ENCODE peak calls at places on chromosome 16, in five cellular contexts. O, B, S, P and U are unnamed samples.

GRCh38 chr16:24976061-24976779 is 38.9 kb downstream of the ARHGAP17 start:
- DNase-seq in S (no peak), B (no peak), P (no peak), O (no peak), U (no peak)

GRCh38 chr16:87829988-87830672 is 39.2 kb downstream of the SLC7A5 start:
- DNase-seq in P (no peak), B (no peak), S (no peak), O (no peak), U (no peak)

GRCh38 chr16:48597563-48598392 is 12.2 kb downstream of the N4BP1 start:
- DNase-seq in P (no peak), S (no peak), B (no peak), O (no peak), U (no peak)

GRCh38 chr16:70689970-70690905 is 4.4 kb upstream of the MTSS2 start:
- DNase-seq in P (no peak), B (no peak), O (no peak), S (no peak), U (no peak)

GRCh38 chr16:86401119-86401518 is 109.2 kb upstream of the FOXF1 start:
- DNase-seq in B (no peak), P (no peak), S (no peak), O (no peak), U (no peak)

GRCh38 chr16:66894948-66895696 is 14.8 kb downstream of the PDP2 start:
- DNase-seq in O (no peak), B (peak; percentile 51), P (peak; percentile 36), S (peak; percentile 87), U (peak; percentile 82)

GRCh38 chr16:77588389-77588788 is 133.9 kb upstream of the NUDT7 start:
- DNase-seq in S (no peak), O (no peak), B (no peak), P (no peak), U (no peak)

GRCh38 chr16:17519041-17519440 is 48.3 kb upstream of the XYLT1 start:
- DNase-seq in O (no peak), S (no peak), P (no peak), B (no peak), U (no peak)

GRCh38 chr16:50335198-50335958 is 33.4 kb downstream of the BRD7 start:
- DNase-seq in S (no peak), B (no peak), O (no peak), P (no peak), U (no peak)

GRCh38 chr16:52069866-52070265 is 477.1 kb downstream of the TOX3 start:
- DNase-seq in P (no peak), O (no peak), B (no peak), S (peak; percentile 71), U (peak; percentile 3)

GRCh38 chr16:10992797-10993196 is 48.4 kb downstream of the CLEC16A start:
- DNase-seq in O (no peak), P (no peak), B (no peak), S (no peak), U (peak; percentile 66)

GRCh38 chr16:29804455-29805231 is 1.7 kb upstream of the MAZ start:
- DNase-seq in O (no peak), P (no peak), S (no peak), B (peak; percentile 45), U (peak; percentile 86)

GRCh38 chr16:67226295-67226803 is 581 bp upstream of the TMEM208 start:
- DNase-seq in O (no peak), S (no peak), B (no peak), P (no peak), U (no peak)

GRCh38 chr16:78034530-78034929 is 12.2 kb downstream of the CLEC3A start:
- DNase-seq in S (no peak), O (no peak), B (no peak), P (no peak), U (no peak)

GRCh38 chr16:9836118-9836736 is 346.0 kb downstream of the GRIN2A start:
- DNase-seq in P (no peak), B (peak; percentile 14), O (no peak), S (peak; percentile 62), U (no peak)

GRCh38 chr16:30786115-30786935 is 680 bp downstream of the ZNF629 start:
- DNase-seq in P (no peak), B (no peak), O (no peak), S (peak; percentile 88), U (peak; percentile 94)

GRCh38 chr16:88013091-88013609 is 61.9 kb downstream of the BANP start:
- DNase-seq in P (no peak), S (no peak), B (no peak), O (no peak), U (no peak)

GRCh38 chr16:82874672-82875071 is 247.9 kb downstream of the CDH13 start:
- DNase-seq in O (no peak), P (no peak), S (no peak), B (no peak), U (no peak)

GRCh38 chr16:87063543-87063942 is 253.6 kb downstream of the C16orf95 start:
- DNase-seq in S (no peak), B (no peak), P (no peak), O (no peak), U (no peak)

GRCh38 chr16:87945351-87946042 is 5.7 kb upstream of the BANP start:
- DNase-seq in O (no peak), S (peak; percentile 91), P (no peak), B (peak; percentile 88), U (peak; percentile 73)

GRCh38 chr16:86911311-86911999 is 333.1 kb downstream of the FOXL1 start:
- DNase-seq in S (no peak), O (no peak), P (no peak), B (no peak), U (no peak)

GRCh38 chr16:88826070-88826840 is 14.5 kb upstream of the APRT start:
- DNase-seq in P (no peak), O (no peak), S (no peak), B (no peak), U (no peak)

GRCh38 chr16:67481561-67482259 is 753 bp upstream of the ATP6V0D1 start:
- DNase-seq in B (peak; percentile 60), S (peak; percentile 48), P (no peak), O (no peak), U (peak; percentile 37)

GRCh38 chr16:4414187-4414909 is 2.0 kb downstream of the CORO7 start:
- DNase-seq in P (peak; percentile 69), B (no peak), S (no peak), O (peak; percentile 98), U (no peak)

GRCh38 chr16:51391798-51392511 is 240.9 kb upstream of the SALL1 start:
- DNase-seq in P (no peak), O (no peak), B (no peak), S (no peak), U (peak; percentile 67)

GRCh38 chr16:21610006-21610544 is 10.7 kb downstream of the METTL9 start:
- DNase-seq in P (no peak), B (no peak), O (no peak), S (no peak), U (no peak)
- H3K4me3 ChIP-seq in P (no peak overlapping the region), B (no peak overlapping the region), O (no peak overlapping the region), S (no peak overlapping the region), U (no peak overlapping the region)

GRCh38 chr16:7508656-7509055 is 176.0 kb downstream of the RBFOX1 start:
- DNase-seq in S (no peak), B (no peak), P (no peak), O (no peak), U (peak; percentile 43)
- H3K36me3 ChIP-seq in S (no peaks in the 10 kb centered on the region), B (no peaks in the 10 kb centered on the region), P (no peaks in the 10 kb centered on the region), O (no peaks in the 10 kb centered on the region), U (no peaks in the 10 kb centered on the region)

DNA sequence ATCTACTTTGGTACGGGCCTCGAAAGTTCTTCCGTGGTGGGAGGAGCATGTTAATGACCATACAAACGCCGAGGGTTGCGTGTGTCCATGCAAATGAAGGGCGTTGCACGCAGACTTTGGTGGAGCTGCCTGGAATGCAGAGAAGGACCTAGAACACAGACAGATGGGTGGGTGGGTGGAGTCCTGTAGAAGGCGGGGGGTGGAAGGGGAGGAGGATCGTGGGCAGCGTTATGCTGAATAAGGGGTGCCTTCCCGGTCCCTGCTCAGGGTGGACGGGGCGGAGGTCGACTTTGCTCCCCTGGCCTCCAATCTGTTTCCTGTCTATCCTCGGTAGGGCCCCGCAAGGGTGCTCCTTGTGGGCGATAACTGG is 795 bp upstream of the PAQR4 start:
- DNase-seq in B (no peak), S (no peak), O (no peak), P (no peak), U (peak; percentile 70)
- H3K27me3 ChIP-seq in B (no peaks in the 10 kb centered on the region), S (peaks cover 24% of the 10 kb centered on the region), O (no peaks in the 10 kb centered on the region), P (peaks cover 33% of the 10 kb centered on the region), U (peaks cover 4% of the 10 kb centered on the region)

GRCh38 chr16:1745181-1745899 is 26.0 kb downstream of the NME3 start:
- DNase-seq in O (no peak), S (no peak), P (no peak), B (no peak), U (no peak)
- H3K4me3 ChIP-seq in O (no peak overlapping the region), S (no peak overlapping the region), P (no peak overlapping the region), B (no peak overlapping the region), U (no peak overlapping the region)

GRCh38 chr16:89931964-89932363 is 8.8 kb downstream of the TUBB3 start:
- DNase-seq in P (no peak), O (no peak), B (no peak), S (no peak), U (no peak)
- H3K36me3 ChIP-seq in P (no peaks in the 10 kb centered on the region), O (no peaks in the 10 kb centered on the region), B (no peaks in the 10 kb centered on the region), S (no peaks in the 10 kb centered on the region), U (peaks cover 10% of the 10 kb centered on the region)

GRCh38 chr16:15856217-15856616 is 611 bp downstream of the MYH11 start:
- DNase-seq in O (no peak), P (no peak), B (no peak), S (no peak), U (no peak)

GRCh38 chr16:15854061-15854460 is 2.8 kb downstream of the MYH11 start:
- DNase-seq in S (no peak), B (no peak), O (no peak), P (no peak), U (no peak)

GRCh38 chr16:15856901-15857778 is at the start of gene MYH11:
- DNase-seq in B (no peak), P (no peak), S (no peak), O (no peak), U (peak; percentile 87)

GRCh38 chr16:15854906-15855703 is 1.7 kb downstream of the MYH11 start:
- DNase-seq in O (no peak), S (no peak), P (no peak), B (no peak), U (no peak)

DNA sequence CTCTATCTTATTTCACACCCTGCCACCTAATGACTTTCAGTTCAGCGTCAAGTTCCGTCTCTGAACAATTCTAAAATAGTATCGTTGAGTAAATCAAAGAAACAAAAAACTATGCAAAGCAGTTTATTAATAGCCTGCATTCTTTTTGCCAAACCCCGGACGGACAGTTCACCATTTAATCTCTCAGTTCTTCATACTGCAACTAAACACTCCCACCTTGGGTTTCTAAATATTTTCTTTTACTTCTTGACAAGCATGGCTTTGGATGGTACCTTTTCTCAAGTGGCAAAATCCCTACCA is 1.2 kb downstream of the MYH11 start:
- DNase-seq in B (no peak), P (no peak), S (no peak), O (no peak), U (no peak)
- H3K27me3 ChIP-seq in B (no peaks in the 10 kb centered on the region), P (peaks cover 6% of the 10 kb centered on the region), S (peaks cover 63% of the 10 kb centered on the region), O (peaks cover 9% of the 10 kb centered on the region), U (peaks cover 31% of the 10 kb centered on the region)

DNA sequence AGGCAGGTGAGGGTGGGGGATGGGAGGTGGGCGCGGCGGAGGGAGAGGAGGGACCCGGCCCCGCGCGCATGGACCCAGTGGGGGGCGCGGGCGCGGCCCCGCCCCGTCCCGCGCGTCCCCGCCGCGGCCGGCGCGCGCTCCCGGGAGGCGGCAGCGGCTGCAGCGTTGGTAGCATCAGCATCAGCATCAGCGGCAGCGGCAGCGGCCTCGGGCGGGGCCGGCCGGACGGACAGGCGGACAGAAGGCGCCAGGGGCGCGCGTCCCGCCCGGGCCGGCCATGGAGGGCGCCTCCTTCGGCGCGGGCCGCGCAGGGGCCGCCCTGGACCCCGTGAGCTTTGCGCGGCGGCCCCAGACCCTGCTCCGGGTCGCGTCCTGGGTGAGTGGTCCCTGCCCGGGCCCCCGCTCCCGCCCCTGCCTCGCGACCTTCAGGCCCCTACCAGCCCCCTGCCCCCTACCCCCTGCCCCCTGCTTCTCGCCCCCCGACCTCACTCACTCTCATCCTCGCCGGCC is at the start of gene SYNGR3:
- DNase-seq in S (peak; percentile 56), B (no peak), P (no peak), O (no peak), U (peak; percentile 92)
- H3K4me3 ChIP-seq in S (peak within 1 kb of the TSS; percentile 15), B (no peak within 1 kb of the TSS), P (peak within 1 kb of the TSS; percentile 60), O (peak within 1 kb of the TSS; percentile 65), U (peak within 1 kb of the TSS; percentile 66)